ENCODE peak calls at places on chromosomes 6 and 20, in six cellular contexts. W, V, P, F, Y and C are unnamed samples.

GRCh38 chr6:142842423-142843261 is 102.3 kb downstream of the HIVEP2 start:
- DNase-seq in W (no peak), F (no peak), P (peak), V (no peak), Y (no peak), C (peak)

GRCh38 chr20:17648306-17648646 is 33.8 kb downstream of the RRBP1 start:
- DNase-seq in W (no peak), V (no peak), P (no peak), F (peak), Y (no peak), C (no peak)

GRCh38 chr20:21342656-21343345 is 39.7 kb downstream of the XRN2 start:
- DNase-seq in W (no peak), V (no peak), Y (no peak), F (no peak), P (no peak), C (no peak)

GRCh38 chr20:19440660-19441527 is 228.5 kb downstream of the SLC24A3 start:
- DNase-seq in F (no peak), W (no peak), V (no peak), P (no peak), Y (no peak), C (no peak)

GRCh38 chr6:43807228-43808061 is 37.4 kb downstream of the VEGFA start:
- DNase-seq in F (no peak), V (no peak), Y (no peak), P (no peak), W (no peak), C (no peak)

GRCh38 chr6:3785745-3786098 is 34.2 kb upstream of the PXDC1 start:
- DNase-seq in F (no peak), W (no peak), V (no peak), P (no peak), Y (no peak), C (no peak)

GRCh38 chr6:35077006-35077712 is 64.0 kb downstream of the TCP11 start:
- DNase-seq in F (peak), Y (no peak), P (peak), W (no peak), V (no peak), C (no peak)

GRCh38 chr6:74609857-74610256 is 596.0 kb downstream of the COL12A1 start:
- DNase-seq in W (no peak), P (peak), Y (no peak), V (no peak), F (no peak), C (no peak)

GRCh38 chr6:2750832-2751231 is at the start of gene MYLK4:
- DNase-seq in W (no peak), V (no peak), Y (no peak), F (no peak), P (no peak), C (no peak)

GRCh38 chr6:25769983-25770382 is 15.4 kb downstream of the SLC17A4 start:
- DNase-seq in F (no peak), Y (no peak), P (peak), V (no peak), W (no peak), C (no peak)

GRCh38 chr6:148814082-148814790 is 67.4 kb downstream of the UST start:
- DNase-seq in P (no peak), W (no peak), F (no peak), V (no peak), Y (no peak), C (no peak)

GRCh38 chr6:151627689-151628444 is 134.1 kb downstream of the CCDC170 start:
- DNase-seq in W (no peak), Y (no peak), F (no peak), V (no peak), P (peak), C (peak)

GRCh38 chr6:93678841-93679454 is 259.6 kb upstream of the EPHA7 start:
- DNase-seq in W (no peak), V (no peak), F (no peak), Y (no peak), P (no peak), C (no peak)

GRCh38 chr6:119129148-119129967 is 50.9 kb upstream of the FAM184A start:
- DNase-seq in F (no peak), Y (no peak), W (no peak), P (peak), V (no peak), C (peak)

GRCh38 chr20:56949318-56949717 is 317.1 kb downstream of the BMP7 start:
- DNase-seq in P (no peak), V (peak), Y (no peak), W (peak), F (no peak), C (no peak)

GRCh38 chr6:155108070-155108815 is 113.1 kb downstream of the TIAM2 start:
- DNase-seq in Y (no peak), P (no peak), V (no peak), F (no peak), W (no peak), C (no peak)

DNA sequence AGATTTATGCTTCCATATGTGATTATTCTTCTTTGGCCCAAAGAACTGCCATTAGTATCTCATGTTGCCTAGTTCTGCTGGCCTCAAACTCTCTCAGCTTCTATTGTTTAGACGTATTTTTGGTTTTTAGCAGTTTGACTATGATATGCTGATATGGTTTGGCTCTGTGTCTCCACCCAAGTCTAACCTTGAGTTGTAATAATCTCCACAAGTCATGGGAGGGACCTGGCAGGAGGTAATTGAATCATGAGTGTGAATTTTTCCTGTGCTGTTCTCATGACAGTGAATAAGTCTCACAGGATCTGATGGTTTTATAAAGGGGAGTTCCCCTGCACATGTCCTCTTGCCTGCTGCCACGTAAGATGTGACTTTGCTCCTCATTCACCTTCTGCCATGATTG is 96.7 kb upstream of the ARG1 start:
- DNase-seq in W (no peak), F (no peak), Y (no peak), V (no peak), P (no peak), C (no peak)
- TF ChIP-seq CTCF in W (no peak), F (no peak), Y (no peak), V (no peak), P (no peak), C (no peak)

DNA sequence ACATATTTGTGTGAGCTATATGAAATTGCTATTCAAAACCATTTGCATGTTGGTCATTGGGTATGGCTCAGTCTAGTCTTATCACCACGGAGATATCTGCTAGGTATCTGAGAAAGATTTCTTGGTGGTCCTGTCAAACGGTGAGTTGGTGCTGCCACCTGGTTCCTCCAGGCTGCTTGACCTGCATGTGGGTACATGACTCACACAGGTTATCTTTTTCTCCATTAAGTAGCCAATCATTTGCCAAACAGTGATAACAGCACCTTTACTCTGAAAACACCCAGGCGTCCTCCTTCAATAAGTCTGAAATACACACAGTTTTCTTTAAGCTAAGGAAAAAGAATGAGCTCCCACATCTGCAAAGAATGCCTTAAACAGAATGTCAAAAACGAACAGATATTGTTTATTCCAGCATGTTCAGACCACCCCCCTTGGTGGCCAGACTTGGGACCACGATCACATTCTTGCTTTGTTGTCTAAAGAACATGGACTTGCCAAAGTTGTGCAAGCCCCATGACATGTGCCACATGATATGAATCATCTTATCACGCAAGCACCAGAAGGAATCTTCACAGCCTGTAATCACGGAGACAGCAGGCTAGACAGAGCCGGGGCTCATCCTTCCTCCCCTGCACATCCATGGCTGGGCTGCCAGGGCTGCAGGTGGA is 200.7 kb upstream of the THBS2 start:
- DNase-seq in P (peak), V (no peak), Y (peak), W (peak), F (no peak), C (no peak)
- TF ChIP-seq CTCF in P (no peak), V (no peak), Y (no peak), W (no peak), F (no peak), C (no peak)

DNA sequence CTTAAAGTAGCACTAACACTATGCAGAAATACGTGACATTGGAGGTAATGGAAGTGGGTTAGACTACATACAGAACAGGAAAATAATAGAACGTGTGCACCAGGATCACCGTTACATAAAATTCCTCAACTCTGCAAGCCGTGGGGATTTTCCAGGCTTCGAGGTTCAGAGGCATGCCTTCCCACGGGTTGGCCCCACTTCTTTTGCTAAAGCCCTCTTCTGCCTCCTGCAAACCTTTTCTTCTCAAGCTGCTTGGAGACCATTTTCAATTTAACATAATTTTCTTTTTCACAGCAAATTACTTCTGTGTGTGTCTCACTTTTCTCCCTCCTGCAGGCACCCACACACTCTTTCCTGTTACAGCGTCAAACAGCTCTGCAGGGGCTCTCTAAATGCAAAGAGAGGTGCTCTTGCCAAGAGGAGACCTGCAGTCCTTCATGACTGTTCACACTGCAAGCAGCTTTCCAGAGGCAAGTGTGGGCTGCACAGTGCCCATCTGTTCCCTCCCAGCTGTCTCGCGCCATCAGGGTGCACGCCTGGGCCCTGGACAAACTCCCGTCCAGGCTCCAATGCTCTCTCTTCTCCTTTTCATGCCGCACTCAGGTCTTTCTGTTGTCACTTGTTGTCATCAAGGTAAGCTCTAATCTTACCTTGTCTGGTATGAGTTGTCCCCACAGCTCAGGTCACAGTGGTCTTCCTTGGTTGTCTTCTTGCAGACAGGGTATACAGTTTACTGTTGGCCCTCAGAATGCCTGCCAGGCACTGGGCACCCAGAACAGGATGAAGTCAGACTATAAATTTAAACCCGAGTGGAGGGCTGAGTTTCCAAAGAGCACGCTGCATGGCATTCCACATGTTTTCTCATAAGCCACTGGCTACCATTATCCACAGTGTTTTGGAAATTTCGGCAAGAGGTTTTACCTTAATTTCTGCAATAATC is 164.8 kb upstream of the GGTLC1 start:
- DNase-seq in W (no peak), P (no peak), Y (no peak), F (no peak), V (no peak), C (no peak)
- TF ChIP-seq CTCF in W (no peak), P (no peak), Y (no peak), F (no peak), V (no peak), C (no peak)

DNA sequence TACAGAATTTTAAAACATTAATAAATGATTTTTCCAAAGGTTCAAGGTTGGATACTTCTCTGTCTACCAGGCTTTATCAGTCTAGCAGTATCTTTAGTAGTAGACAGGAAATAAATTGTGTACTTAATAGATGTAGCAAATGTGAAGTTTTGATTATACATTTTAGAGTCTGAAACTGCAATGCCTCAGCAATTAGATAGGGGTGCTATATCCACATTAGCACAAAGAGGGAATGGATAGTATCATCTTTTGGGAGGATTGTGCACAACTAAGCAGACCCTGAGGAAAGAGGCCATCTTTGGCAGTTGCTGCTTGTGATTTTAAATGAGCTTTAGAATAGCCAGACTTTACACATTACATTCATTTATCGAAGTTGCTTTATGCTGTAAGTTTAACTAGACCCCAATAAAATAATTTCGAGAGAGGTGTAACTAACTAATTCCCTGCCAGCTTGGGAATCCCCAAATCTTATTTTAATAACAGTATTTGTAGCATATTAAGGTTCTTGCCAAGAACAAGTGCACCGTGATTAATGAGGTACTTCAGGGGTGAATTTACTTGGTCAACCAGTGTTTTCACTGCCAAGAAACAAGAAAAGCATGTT is 2.8 kb downstream of the KCNQ5 start:
- DNase-seq in V (no peak), Y (no peak), P (peak), W (no peak), F (no peak), C (peak)
- TF ChIP-seq CTCF in V (peak), Y (peak), P (peak), W (peak), F (peak), C (peak)

DNA sequence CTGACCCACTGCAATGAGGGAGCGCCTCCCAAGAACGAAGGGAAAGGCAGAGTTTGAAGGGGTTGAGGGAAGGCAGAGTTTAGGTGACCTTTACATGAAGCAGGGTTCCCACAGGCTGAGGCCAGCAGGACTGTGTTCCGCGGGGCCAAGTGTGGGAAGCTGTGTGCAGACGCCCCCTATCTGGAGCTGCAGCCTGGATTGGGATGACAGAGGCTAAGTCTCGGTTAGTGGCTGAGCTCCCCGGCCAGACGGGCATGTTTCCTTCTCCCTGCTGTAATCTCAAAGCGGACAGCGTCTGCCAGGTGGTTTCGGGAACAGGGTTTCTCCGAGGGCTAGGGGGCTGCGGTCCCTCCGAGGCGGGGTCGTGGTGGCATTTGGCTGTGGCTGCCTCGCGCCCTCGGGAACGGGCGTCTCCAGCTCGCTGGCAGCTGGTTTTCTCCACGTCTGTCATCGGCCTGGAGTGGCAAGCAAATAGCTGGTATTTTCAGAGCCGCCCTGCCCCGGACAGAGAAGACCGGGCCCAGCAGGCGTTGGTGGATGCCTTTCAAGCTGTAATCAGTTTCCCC is 702 bp upstream of the PYGB start:
- DNase-seq in V (peak), P (peak), F (peak), Y (peak), W (peak), C (no peak)
- TF ChIP-seq CTCF in V (no peak), P (peak), F (peak), Y (peak), W (peak), C (peak)

GRCh38 chr6:718345-718744 is 25.4 kb upstream of the EXOC2 start:
- DNase-seq in V (no peak), F (no peak), Y (no peak), W (no peak), P (no peak), C (no peak)

GRCh38 chr6:727796-728195 is 34.9 kb upstream of the EXOC2 start:
- DNase-seq in W (no peak), P (no peak), F (no peak), Y (no peak), V (no peak), C (no peak)

GRCh38 chr6:722608-723007 is 29.7 kb upstream of the EXOC2 start:
- DNase-seq in V (no peak), Y (no peak), F (no peak), W (no peak), P (no peak), C (no peak)

GRCh38 chr6:722077-722524 is 29.2 kb upstream of the EXOC2 start:
- DNase-seq in P (peak), W (peak), V (peak), Y (peak), F (peak), C (peak)

GRCh38 chr6:723540-723939 is 30.6 kb upstream of the EXOC2 start:
- DNase-seq in F (no peak), W (no peak), V (no peak), P (no peak), Y (no peak), C (no peak)
- TF ChIP-seq CTCF in F (no peak), W (peak), V (no peak), P (peak), Y (no peak), C (no peak)

GRCh38 chr20:46423342-46423741 is 16.9 kb upstream of the ELMO2 start:
- DNase-seq in P (no peak), Y (no peak), V (peak), F (no peak), W (no peak), C (no peak)
- TF ChIP-seq CTCF in P (no peak), Y (no peak), V (no peak), F (no peak), W (no peak), C (no peak)

GRCh38 chr6:31729515-31729978 is 448 bp upstream of the DDAH2 start:
- DNase-seq in P (peak), F (peak), Y (peak), W (peak), V (peak), C (peak)
- TF ChIP-seq CTCF in P (no peak), F (peak), Y (no peak), W (peak), V (no peak), C (peak)

GRCh38 chr6:8005136-8005535 is 59.1 kb downstream of the BLOC1S5 start:
- DNase-seq in Y (no peak), P (no peak), V (no peak), W (no peak), F (no peak), C (no peak)

GRCh38 chr6:8000080-8001035 is 63.8 kb downstream of the BLOC1S5 start:
- DNase-seq in V (no peak), Y (no peak), W (no peak), F (no peak), P (no peak), C (no peak)

DNA sequence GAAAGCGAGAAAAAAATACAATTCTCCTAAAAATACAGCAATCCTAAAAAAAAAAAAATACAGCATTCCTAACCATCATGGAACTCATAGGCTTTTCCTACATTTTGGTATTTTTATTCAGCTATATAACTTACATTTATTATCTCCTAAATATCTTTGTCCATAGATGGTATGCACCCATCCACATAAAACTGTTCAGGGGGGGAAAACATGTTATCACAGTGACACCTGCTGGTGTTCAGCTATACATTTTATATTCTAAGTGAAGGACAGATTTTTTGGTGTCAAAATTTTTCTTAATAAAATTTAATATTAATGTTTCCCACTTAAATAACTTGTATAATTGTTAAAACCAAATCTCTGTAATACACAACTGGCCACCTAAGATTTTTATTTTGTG is 58.0 kb downstream of the BLOC1S5 start:
- DNase-seq in W (no peak), Y (no peak), P (peak), F (no peak), V (no peak), C (peak)
- TF ChIP-seq CTCF in W (no peak), Y (no peak), P (peak), F (peak), V (no peak), C (peak)

DNA sequence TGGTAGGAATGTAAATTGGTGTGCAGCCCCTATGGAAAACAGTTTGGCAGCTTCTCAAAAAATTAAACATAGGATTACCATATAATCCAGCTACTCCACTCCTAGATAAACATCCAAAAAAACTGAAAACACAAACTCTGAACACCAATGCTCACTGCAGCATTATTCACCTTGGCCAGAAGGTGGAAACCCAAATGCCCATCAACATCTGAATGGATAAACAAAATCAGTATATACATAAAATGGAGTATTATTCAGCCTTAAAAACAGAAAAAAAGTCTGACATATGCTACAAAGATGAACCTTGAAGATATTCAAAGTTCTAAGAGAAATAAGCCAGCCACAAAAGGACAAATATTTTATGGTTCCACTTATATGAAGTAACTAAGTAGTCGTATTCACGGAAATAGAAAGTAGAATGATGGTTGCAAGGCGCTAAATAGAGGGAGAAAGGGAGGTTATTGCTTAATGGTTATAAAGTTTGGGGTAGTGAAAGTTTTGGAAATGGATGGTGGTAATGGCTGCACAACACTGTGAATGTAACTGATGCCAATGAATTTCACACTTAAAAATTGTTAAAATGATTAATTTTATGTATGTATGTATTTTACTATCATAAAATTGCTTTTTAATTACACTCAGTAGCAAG is 4.0 kb downstream of the PHF10 start:
- DNase-seq in Y (no peak), W (no peak), F (no peak), V (no peak), P (no peak), C (no peak)
- TF ChIP-seq CTCF in Y (no peak), W (no peak), F (no peak), V (no peak), P (no peak), C (no peak)